ENCODE peak calls at places on chromosome 11, in nine cellular contexts. C is cardiac muscle cell, V is pancreas, J is breast epithelium, D is tibial artery, L is A549, R is psoas muscle, U is neural progenitor cell, M is GM23338. X is an unnamed sample.

GRCh38 chr11:12765428-12765827 is 91.2 kb downstream of the TEAD1 start:
- DNase-seq in J (no peak), R (no peak), L (no peak), C (no peak), M (no peak), V (no peak), U (no peak), D (no peak), X (peak; percentile 75)

GRCh38 chr11:72641900-72642814 is 32.1 kb downstream of the PDE2A start:
- DNase-seq in C (peak; percentile 57), V (peak; percentile 35), R (peak; percentile 71), D (peak; percentile 73), J (no peak), M (peak; percentile 56), L (peak; percentile 69), U (peak; percentile 75), X (peak; percentile 30)

GRCh38 chr11:59777104-59777503 is 21.9 kb downstream of the STX3 start:
- DNase-seq in M (no peak), J (no peak), R (no peak), C (no peak), U (no peak), L (no peak), V (no peak), D (no peak), X (no peak)

GRCh38 chr11:123543796-123544195 is 110.6 kb downstream of the SCN3B start:
- DNase-seq in J (no peak), M (no peak), V (no peak), U (no peak), R (no peak), C (no peak), D (no peak), L (no peak), X (no peak)

GRCh38 chr11:35487532-35488078 is 37.8 kb downstream of the PAMR1 start:
- DNase-seq in M (peak; percentile 94), V (peak; percentile 23), L (no peak), D (no peak), R (no peak), U (peak; percentile 83), C (peak; percentile 62), J (no peak), X (no peak)

GRCh38 chr11:106603971-106604370 is 414.3 kb downstream of the GUCY1A2 start:
- DNase-seq in J (no peak), U (no peak), M (no peak), R (no peak), V (no peak), D (no peak), L (no peak), C (no peak), X (no peak)

GRCh38 chr11:96326954-96327353 is 16.0 kb downstream of the MAML2 start:
- DNase-seq in D (no peak), C (no peak), L (no peak), U (no peak), V (no peak), J (no peak), M (no peak), R (no peak), X (no peak)

GRCh38 chr11:67665537-67666302 is 8.7 kb downstream of the ALDH3B2 start:
- DNase-seq in R (no peak), V (peak; percentile 55), U (no peak), C (peak; percentile 23), J (no peak), D (peak; percentile 54), M (no peak), L (no peak), X (peak; percentile 64)

GRCh38 chr11:35082322-35083180 is 56.4 kb upstream of the CD44 start:
- DNase-seq in D (peak; percentile 78), U (peak; percentile 24), R (peak; percentile 60), M (peak; percentile 50), L (peak; percentile 95), V (peak; percentile 57), J (no peak), C (peak; percentile 58), X (peak; percentile 37)

GRCh38 chr11:102171101-102171500 is 60.9 kb downstream of the YAP1 start:
- DNase-seq in L (no peak), R (no peak), M (no peak), J (no peak), U (no peak), D (no peak), V (no peak), C (no peak), X (no peak)

GRCh38 chr11:11140510-11140909 is 212.5 kb downstream of the CSNK2A3 start:
- DNase-seq in C (no peak), V (no peak), R (no peak), L (no peak), D (no peak), J (no peak), U (no peak), M (no peak), X (no peak)

GRCh38 chr11:10261821-10262220 is 32.2 kb downstream of the SBF2 start:
- DNase-seq in J (no peak), M (no peak), D (no peak), V (no peak), L (no peak), U (no peak), C (no peak), R (no peak), X (no peak)

GRCh38 chr11:12674936-12675696 is 895 bp downstream of the TEAD1 start:
- DNase-seq in M (peak; percentile 47), R (peak; percentile 65), U (peak; percentile 63), L (no peak), V (peak; percentile 40), D (peak; percentile 76), C (peak; percentile 68), J (no peak), X (no peak)

GRCh38 chr11:61810671-61811175 is 6.1 kb downstream of the FADS1 start:
- DNase-seq in C (no peak), D (no peak), J (no peak), U (no peak), R (no peak), V (no peak), L (no peak), M (no peak), X (no peak)

GRCh38 chr11:3382613-3383275 is 3.8 kb upstream of the ZNF195 start:
- DNase-seq in V (no peak), L (no peak), C (no peak), R (no peak), D (no peak), J (no peak), U (no peak), M (no peak), X (no peak)

GRCh38 chr11:83847635-83848034 is 561.5 kb upstream of the CCDC90B start:
- DNase-seq in C (no peak), M (no peak), R (no peak), V (no peak), L (no peak), J (no peak), U (no peak), D (no peak), X (no peak)

DNA sequence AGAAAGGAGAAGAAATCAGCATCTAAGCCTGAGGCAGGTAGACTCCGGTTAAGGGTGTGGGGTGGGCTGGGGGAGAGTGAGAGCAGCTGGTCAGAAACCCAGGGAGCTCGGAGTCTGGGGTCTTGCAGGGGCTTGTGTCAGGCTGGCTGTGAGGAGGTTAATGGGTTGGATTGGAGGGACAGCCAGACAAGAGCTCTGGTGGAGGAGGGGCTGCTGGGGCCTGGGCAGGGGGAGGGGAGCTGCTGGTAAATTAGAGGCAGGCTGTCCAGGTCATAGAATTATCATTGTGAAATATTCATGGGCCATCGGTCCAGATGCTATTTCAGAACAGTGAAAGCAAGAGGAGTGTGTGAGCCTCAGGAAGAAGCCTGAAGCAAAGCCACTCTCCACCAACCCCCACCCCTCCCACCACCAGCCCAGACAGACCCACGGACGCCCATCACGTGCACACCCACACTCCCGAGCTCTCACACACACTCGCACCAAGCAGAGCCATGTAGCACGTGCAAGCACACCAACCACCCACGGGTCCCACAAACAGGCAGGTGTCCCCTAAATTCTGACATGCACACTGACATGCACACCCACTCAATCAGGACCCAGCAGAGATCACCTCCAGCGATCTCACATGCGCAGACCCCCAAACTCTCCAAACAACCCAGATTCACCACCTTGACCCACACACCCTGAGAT is 18.8 kb downstream of the RTN4RL2 start:
- DNase-seq in R (no peak), M (no peak), C (no peak), J (no peak), D (no peak), U (no peak), L (no peak), V (no peak), X (no peak)
- H3K4me1 ChIP-seq in R (peaks cover 10% of the 10 kb centered on the region), M (peaks cover 69% of the 10 kb centered on the region), C (no peaks in the 10 kb centered on the region), J (peaks cover 6% of the 10 kb centered on the region), D (peaks cover 4% of the 10 kb centered on the region), U (peaks cover 20% of the 10 kb centered on the region), L (peaks cover 59% of the 10 kb centered on the region), V (peaks cover 19% of the 10 kb centered on the region), X (peaks cover 39% of the 10 kb centered on the region)

GRCh38 chr11:31823372-31824371 is 12.6 kb upstream of the PAX6 start:
- DNase-seq in L (no peak), R (no peak), U (peak; percentile 57), M (peak; percentile 86), C (no peak), D (no peak), V (no peak), J (no peak), X (no peak)

GRCh38 chr11:31824791-31825452 is 13.8 kb upstream of the PAX6 start:
- DNase-seq in C (no peak), D (no peak), M (peak; percentile 63), L (no peak), J (no peak), R (no peak), U (peak; percentile 63), V (no peak), X (no peak)

GRCh38 chr11:31821779-31822574 is 10.9 kb upstream of the PAX6 start:
- DNase-seq in L (no peak), M (peak; percentile 36), R (no peak), C (no peak), J (no peak), V (no peak), D (no peak), U (peak; percentile 40), X (no peak)

GRCh38 chr11:31821235-31821764 is 10.2 kb upstream of the PAX6 start:
- DNase-seq in L (no peak), V (no peak), C (no peak), D (no peak), J (no peak), M (no peak), U (no peak), R (no peak), X (no peak)

GRCh38 chr11:31822604-31823371 is 11.7 kb upstream of the PAX6 start:
- DNase-seq in V (no peak), J (no peak), L (no peak), U (peak; percentile 27), D (no peak), R (no peak), C (no peak), M (peak; percentile 40), X (no peak)
- H3K4me1 ChIP-seq in V (no peaks in the 10 kb centered on the region), J (no peaks in the 10 kb centered on the region), L (no peaks in the 10 kb centered on the region), U (peaks cover 83% of the 10 kb centered on the region), D (no peaks in the 10 kb centered on the region), R (peaks cover 3% of the 10 kb centered on the region), C (no peaks in the 10 kb centered on the region), M (peaks cover 72% of the 10 kb centered on the region), X (peaks cover 40% of the 10 kb centered on the region)

GRCh38 chr11:15991174-15991655 is 365.1 kb downstream of the SOX6 start:
- DNase-seq in D (no peak), V (no peak), L (no peak), R (no peak), U (no peak), C (no peak), J (no peak), M (no peak), X (no peak)
- H3K4me1 ChIP-seq in D (no peaks in the 10 kb centered on the region), V (no peaks in the 10 kb centered on the region), L (no peaks in the 10 kb centered on the region), R (peaks cover 46% of the 10 kb centered on the region), U (peaks cover 5% of the 10 kb centered on the region), C (peaks cover 23% of the 10 kb centered on the region), J (no peaks in the 10 kb centered on the region), M (no peaks in the 10 kb centered on the region), X (no peaks in the 10 kb centered on the region)

GRCh38 chr11:120626791-120627190 is 115.2 kb downstream of the GRIK4 start:
- DNase-seq in C (no peak), M (no peak), U (no peak), J (no peak), L (no peak), R (no peak), V (no peak), D (no peak), X (no peak)
- H3K4me1 ChIP-seq in C (no peaks in the 10 kb centered on the region), M (no peaks in the 10 kb centered on the region), U (peaks cover 10% of the 10 kb centered on the region), J (no peaks in the 10 kb centered on the region), L (no peaks in the 10 kb centered on the region), R (no peaks in the 10 kb centered on the region), V (no peaks in the 10 kb centered on the region), D (no peaks in the 10 kb centered on the region), X (no peaks in the 10 kb centered on the region)